ENCODE peak calls at places on chromosomes 5 and 9, in seven cellular contexts. One of them, this sample, is unnamed.

GRCh38 chr9:20811872-20812271 is 127.8 kb downstream of the FOCAD start:
- DNase-seq in MM.1S: no peak
- DNase-seq in activated T-cell treated with anti-CD3 and anti-CD28 coated beads for 24 hours: no peak
- DNase-seq in WTC11: no peak
- DNase-seq in CD4-positive, alpha-beta memory T cell: no peak
- DNase-seq in GM19239: no peak
- DNase-seq in Caco-2: no peak
- DNase-seq in this sample: no peak

GRCh38 chr9:3434594-3434993 is 91.2 kb downstream of the RFX3 start:
- DNase-seq in MM.1S: no peak
- DNase-seq in activated T-cell treated with anti-CD3 and anti-CD28 coated beads for 24 hours: no peak
- DNase-seq in WTC11: no peak
- DNase-seq in CD4-positive, alpha-beta memory T cell: no peak
- DNase-seq in GM19239: no peak
- DNase-seq in Caco-2: no peak
- DNase-seq in this sample: no peak

GRCh38 chr5:73625905-73626811 is at the start of gene ARHGEF28:
- DNase-seq in MM.1S: peak
- DNase-seq in activated T-cell treated with anti-CD3 and anti-CD28 coated beads for 24 hours: peak
- DNase-seq in WTC11: peak
- DNase-seq in CD4-positive, alpha-beta memory T cell: no peak
- DNase-seq in GM19239: peak
- DNase-seq in Caco-2: peak
- DNase-seq in this sample: peak

GRCh38 chr5:65620021-65620420 is 4.1 kb downstream of the TRIM23 start:
- DNase-seq in MM.1S: no peak
- DNase-seq in activated T-cell treated with anti-CD3 and anti-CD28 coated beads for 24 hours: no peak
- DNase-seq in WTC11: no peak
- DNase-seq in CD4-positive, alpha-beta memory T cell: no peak
- DNase-seq in GM19239: no peak
- DNase-seq in Caco-2: no peak
- DNase-seq in this sample: no peak

GRCh38 chr9:121895836-121896544 is 197.1 kb downstream of the TTLL11 start:
- DNase-seq in MM.1S: no peak
- DNase-seq in activated T-cell treated with anti-CD3 and anti-CD28 coated beads for 24 hours: no peak
- DNase-seq in WTC11: no peak
- DNase-seq in CD4-positive, alpha-beta memory T cell: no peak
- DNase-seq in GM19239: no peak
- DNase-seq in Caco-2: peak
- DNase-seq in this sample: no peak

GRCh38 chr5:137822158-137822764 is 45.4 kb upstream of the MYOT start:
- DNase-seq in MM.1S: no peak
- DNase-seq in activated T-cell treated with anti-CD3 and anti-CD28 coated beads for 24 hours: no peak
- DNase-seq in WTC11: peak
- DNase-seq in CD4-positive, alpha-beta memory T cell: no peak
- DNase-seq in GM19239: peak
- DNase-seq in Caco-2: peak
- DNase-seq in this sample: peak

GRCh38 chr5:115816226-115817042 is at the start of gene CDO1:
- DNase-seq in MM.1S: no peak
- DNase-seq in activated T-cell treated with anti-CD3 and anti-CD28 coated beads for 24 hours: no peak
- DNase-seq in WTC11: peak
- DNase-seq in CD4-positive, alpha-beta memory T cell: peak
- DNase-seq in GM19239: no peak
- DNase-seq in Caco-2: no peak
- DNase-seq in this sample: no peak

GRCh38 chr9:122941560-122942234 is 877 bp downstream of the RABGAP1 start:
- DNase-seq in MM.1S: peak
- DNase-seq in activated T-cell treated with anti-CD3 and anti-CD28 coated beads for 24 hours: no peak
- DNase-seq in WTC11: no peak
- DNase-seq in CD4-positive, alpha-beta memory T cell: no peak
- DNase-seq in GM19239: no peak
- DNase-seq in Caco-2: no peak
- DNase-seq in this sample: peak

This sample was measured in HuH-7.5.